ENCODE peak calls at places on chromosomes 3 and 15, in seven cellular contexts. S is NCI-H2171 treated with DMSO at 0.1 percent for 48 hours, F is nephron progenitor cell, R is Caki2, V is epithelial cell of esophagus, Z is HL-60, A is caudate nucleus. Q is an unnamed sample.

GRCh38 chr3:136817448-136817847 is 1.5 kb upstream of the SLC35G2 start:
- DNase-seq in S (no peak), F (no peak), A (no peak), R (no peak), Z (no peak), V (peak; percentile 52), Q (no peak)

GRCh38 chr3:179074656-179075055 is 3.0 kb upstream of the ZMAT3 start:
- DNase-seq in A (no peak), V (no peak), S (no peak), F (no peak), Z (peak; percentile 33), R (no peak), Q (no peak)

GRCh38 chr15:81351651-81352050 is 22.4 kb downstream of the TMC3 start:
- DNase-seq in S (no peak), V (no peak), A (no peak), Z (no peak), R (no peak), F (no peak), Q (no peak)

GRCh38 chr3:52490938-52491526 is 4.1 kb upstream of the STAB1 start:
- DNase-seq in S (no peak), V (no peak), Z (no peak), R (no peak), F (no peak), A (no peak), Q (peak; percentile 22)

GRCh38 chr3:195075199-195075940 is 195.6 kb downstream of the XXYLT1 start:
- DNase-seq in Z (no peak), F (no peak), R (no peak), V (no peak), S (no peak), A (no peak), Q (no peak)

GRCh38 chr3:161852744-161853143 is 356.1 kb downstream of the OTOL1 start:
- DNase-seq in R (no peak), A (no peak), S (no peak), F (no peak), Z (no peak), V (no peak), Q (no peak)

GRCh38 chr3:119098620-119099222 is 47.2 kb upstream of the TEX55 start:
- DNase-seq in V (peak; percentile 50), A (peak; percentile 1), R (peak; percentile 8), F (peak; percentile 7), S (peak; percentile 45), Z (no peak), Q (peak; percentile 25)

GRCh38 chr3:167728176-167728575 is 6.5 kb downstream of the PDCD10 start:
- DNase-seq in R (no peak), S (no peak), F (no peak), A (no peak), Z (no peak), V (peak; percentile 73), Q (no peak)

GRCh38 chr15:90872481-90873184 is 4.2 kb downstream of the FURIN start:
- DNase-seq in A (no peak), R (peak; percentile 33), S (no peak), Z (no peak), V (peak; percentile 82), F (peak; percentile 45), Q (peak; percentile 40)

Q was measured in kidney glomerular epithelial cell.